ENCODE peak calls at places on chromosomes 7 and 10, in six cellular contexts. J is neuronal stem cell, R is left lung, N is cardiac muscle cell, G is AG04450, M is heart right ventricle. H is an unnamed sample.

GRCh38 chr7:50837965-50838364 is 55.3 kb upstream of the GRB10 start:
- DNase-seq in M (no peak), R (no peak), G (no peak), J (no peak), N (peak), H (no peak)

GRCh38 chr10:123013456-123014419 is 4.9 kb downstream of the ACADSB start:
- DNase-seq in G (no peak), M (peak), N (no peak), R (no peak), J (no peak), H (no peak)

GRCh38 chr10:49608925-49609282 is 1.2 kb upstream of the SLC18A3 start:
- DNase-seq in M (no peak), G (no peak), J (no peak), N (no peak), R (no peak), H (no peak)

GRCh38 chr7:138932870-138933269 is 48.3 kb downstream of the KIAA1549 start:
- DNase-seq in M (no peak), R (no peak), G (no peak), N (no peak), J (no peak), H (no peak)

GRCh38 chr10:69885379-69886156 is 83.9 kb downstream of the COL13A1 start:
- DNase-seq in J (no peak), M (no peak), R (no peak), G (no peak), N (no peak), H (no peak)

GRCh38 chr10:53298443-53298842 is 525.9 kb upstream of the MBL2 start:
- DNase-seq in G (no peak), R (no peak), N (no peak), J (no peak), M (no peak), H (no peak)

GRCh38 chr10:89466599-89467035 is 52.2 kb downstream of the IFIT5 start:
- DNase-seq in G (no peak), M (peak), J (no peak), N (peak), R (no peak), H (no peak)

GRCh38 chr10:116281780-116282179 is 8.8 kb upstream of the GFRA1 start:
- DNase-seq in M (no peak), R (no peak), N (no peak), J (no peak), G (no peak), H (no peak)

GRCh38 chr10:103757531-103758293 is 97.7 kb downstream of the SH3PXD2A start:
- DNase-seq in G (peak), R (peak), N (peak), J (no peak), M (peak), H (no peak)

GRCh38 chr7:14457567-14458453 is 444.7 kb downstream of the DGKB start:
- DNase-seq in G (peak), J (peak), R (peak), M (peak), N (peak), H (peak)

GRCh38 chr7:129951076-129952011 is 1.4 kb downstream of the UBE2H start:
- DNase-seq in J (peak), N (peak), R (no peak), G (no peak), M (no peak), H (peak)

GRCh38 chr10:7794627-7795026 is 6.7 kb downstream of the ATP5F1C start:
- DNase-seq in J (no peak), R (no peak), N (no peak), G (no peak), M (no peak), H (no peak)

GRCh38 chr7:104106106-104106505 is 101.7 kb downstream of the ORC5 start:
- DNase-seq in G (no peak), N (peak), J (no peak), M (no peak), R (no peak), H (no peak)

GRCh38 chr7:41010967-41011366 is 691.9 kb downstream of the INHBA start:
- DNase-seq in N (peak), G (no peak), J (no peak), R (no peak), M (no peak), H (no peak)
- H3K27ac ChIP-seq in N (no peak), G (no peak), J (no peak), R (no peak), M (no peak), H (no peak)

DNA sequence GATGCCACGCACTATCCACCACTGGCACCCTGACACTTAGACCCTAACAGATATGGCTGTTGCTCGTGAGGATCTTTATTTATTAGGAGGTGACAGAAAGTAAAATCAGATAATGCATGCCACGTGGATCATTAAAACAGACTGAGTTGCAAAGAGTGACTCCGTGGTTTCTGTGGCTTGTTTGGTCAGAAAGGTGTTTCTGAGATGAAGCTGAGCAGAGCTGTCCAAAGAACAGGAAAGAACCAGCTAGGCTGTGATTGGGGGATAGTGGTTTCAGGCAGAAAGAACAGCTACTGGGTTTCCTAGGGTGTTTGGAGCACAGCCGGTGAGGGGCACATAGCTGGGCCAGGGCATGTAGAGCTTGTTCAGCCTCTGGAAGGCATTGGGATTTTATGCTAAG is 34.4 kb downstream of the CSGALNACT2 start:
- DNase-seq in J (no peak), R (no peak), M (no peak), G (no peak), N (no peak), H (no peak)
- H3K27ac ChIP-seq in J (no peak), R (no peak), M (no peak), G (no peak), N (peak), H (peak)

GRCh38 chr10:63103971-63104409 is 29.1 kb upstream of the NRBF2 start:
- DNase-seq in M (no peak), G (no peak), N (no peak), J (peak), R (no peak), H (no peak)

GRCh38 chr10:63110940-63111339 is 22.2 kb upstream of the NRBF2 start:
- DNase-seq in N (no peak), M (no peak), R (no peak), G (no peak), J (no peak), H (no peak)

GRCh38 chr10:63107943-63108437 is 25.1 kb upstream of the NRBF2 start:
- DNase-seq in R (no peak), J (no peak), M (no peak), G (no peak), N (no peak), H (no peak)

DNA sequence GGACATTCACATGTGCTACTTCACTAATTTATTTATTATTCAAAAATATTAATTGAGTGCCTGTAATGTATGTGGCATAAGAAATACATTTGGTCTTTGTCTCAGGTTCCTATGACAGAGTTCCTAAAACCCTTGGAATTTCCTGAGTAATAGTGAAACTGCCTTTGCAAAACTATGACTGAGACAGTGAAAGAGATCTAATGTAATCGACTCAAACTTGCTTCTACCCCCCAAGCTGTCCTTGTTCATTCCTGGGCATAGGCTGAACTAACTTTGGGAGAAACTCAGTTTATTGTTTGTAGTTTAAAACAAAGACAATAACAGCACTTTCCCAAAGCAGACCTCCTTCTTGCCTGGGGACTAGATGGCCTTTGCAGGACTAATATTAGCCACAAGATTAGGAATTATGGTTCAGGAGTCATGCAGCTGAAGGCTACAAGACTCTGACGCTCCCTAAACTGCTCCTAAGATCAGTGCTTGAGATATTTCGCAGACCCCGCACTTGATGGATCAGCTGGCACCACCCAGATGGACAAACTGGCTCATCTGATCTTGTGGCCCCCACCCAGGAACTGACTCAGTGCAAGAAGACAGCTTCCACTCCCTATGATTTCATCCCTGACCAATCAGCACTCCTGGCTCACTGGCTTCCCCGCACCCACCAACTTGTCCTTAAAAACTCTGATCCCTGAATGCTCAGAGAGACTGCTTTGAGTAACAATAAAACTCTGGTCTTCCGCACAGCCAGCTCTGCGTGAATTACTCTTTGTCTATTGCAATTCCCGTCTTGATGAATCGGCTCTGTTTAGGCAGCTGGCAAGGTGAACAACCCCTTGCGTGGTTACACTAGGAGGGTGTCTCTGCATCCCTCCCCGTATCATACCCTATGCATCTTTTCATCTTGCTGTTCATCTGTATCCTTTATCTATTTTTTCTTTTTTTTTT is 27.0 kb upstream of the NRBF2 start:
- DNase-seq in R (peak), J (no peak), M (peak), N (peak), G (no peak), H (no peak)
- H3K27ac ChIP-seq in R (peak), J (no peak), M (no peak), N (no peak), G (peak), H (no peak)

DNA sequence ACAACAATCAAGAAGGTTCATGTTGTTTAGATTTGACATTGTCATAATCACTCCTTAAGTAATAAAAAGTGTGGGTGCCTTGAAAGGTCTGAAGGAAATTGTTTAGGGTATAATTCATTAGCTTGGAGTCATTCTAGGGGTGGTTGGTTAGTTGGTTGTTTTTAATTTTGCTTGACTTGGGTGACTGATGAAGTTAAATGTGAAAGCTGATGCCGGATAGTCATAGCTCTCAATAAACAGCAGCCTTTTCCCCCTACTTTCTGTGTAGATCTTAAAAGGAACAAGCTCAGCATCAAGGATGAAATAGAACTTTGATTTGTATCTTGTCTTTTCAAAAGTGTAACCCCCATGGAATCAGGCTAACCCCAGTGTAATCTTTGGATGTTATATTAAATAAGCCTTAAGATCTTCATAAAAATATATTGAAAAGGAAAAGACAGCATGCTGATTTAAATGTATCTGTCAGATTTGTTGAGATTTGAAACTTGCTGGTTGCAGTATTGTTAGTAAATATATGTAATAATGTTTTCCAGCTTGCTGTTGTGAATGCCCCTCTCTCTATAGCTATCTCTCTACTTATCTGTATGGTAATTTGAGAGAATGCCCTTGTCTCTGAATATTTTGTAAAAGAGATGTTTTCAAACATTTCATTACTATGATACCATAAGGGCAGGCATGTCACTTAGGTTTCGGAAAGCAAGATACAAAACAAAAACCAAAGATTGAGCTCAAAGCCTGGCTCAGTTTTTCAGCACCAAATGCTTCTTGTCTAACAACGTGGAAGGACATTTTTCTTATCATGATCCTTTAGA is 148.5 kb downstream of the ARID5B start:
- DNase-seq in M (no peak), J (no peak), G (no peak), N (peak), R (no peak), H (no peak)
- H3K27ac ChIP-seq in M (peak), J (no peak), G (peak), N (peak), R (peak), H (peak)

GRCh38 chr7:130951303-130951975 is 217.4 kb upstream of the KLF14 start:
- DNase-seq in G (no peak), R (no peak), M (no peak), N (no peak), J (no peak), H (no peak)

GRCh38 chr7:130951976-130952313 is 217.9 kb upstream of the KLF14 start:
- DNase-seq in R (no peak), N (no peak), G (no peak), J (no peak), M (no peak), H (no peak)

GRCh38 chr7:130953193-130953592 is 219.2 kb upstream of the KLF14 start:
- DNase-seq in N (no peak), R (no peak), M (no peak), J (no peak), G (no peak), H (no peak)

GRCh38 chr7:130950741-130951140 is 216.7 kb upstream of the KLF14 start:
- DNase-seq in N (no peak), M (no peak), R (no peak), G (no peak), J (no peak), H (no peak)

GRCh38 chr7:130952477-130952876 is 218.5 kb upstream of the KLF14 start:
- DNase-seq in G (no peak), N (no peak), R (no peak), M (no peak), J (no peak), H (no peak)
- H3K27ac ChIP-seq in G (peak), N (no peak), R (no peak), M (no peak), J (no peak), H (no peak)

DNA sequence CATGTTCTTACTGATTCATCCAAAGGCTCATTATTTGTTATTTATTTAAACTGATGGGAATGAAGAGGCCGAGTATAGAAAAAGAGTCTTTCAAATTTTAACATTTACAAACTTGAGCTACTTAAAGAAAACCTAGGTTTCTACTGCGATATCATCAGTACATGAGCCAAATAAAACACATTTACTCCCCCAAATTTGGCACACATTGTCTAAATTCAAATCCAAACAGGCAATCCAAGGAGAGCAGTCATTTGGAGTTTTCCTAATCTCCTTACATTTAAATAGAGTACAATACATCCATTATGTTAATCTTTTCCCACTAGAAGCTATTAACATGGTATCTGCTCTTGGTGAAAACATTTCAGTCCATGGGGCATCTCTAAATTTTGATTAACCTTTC is 2.2 kb downstream of the NMT2 start:
- DNase-seq in N (peak), J (no peak), R (no peak), G (no peak), M (no peak), H (no peak)
- H3K27ac ChIP-seq in N (no peak), J (no peak), R (no peak), G (no peak), M (no peak), H (no peak)

DNA sequence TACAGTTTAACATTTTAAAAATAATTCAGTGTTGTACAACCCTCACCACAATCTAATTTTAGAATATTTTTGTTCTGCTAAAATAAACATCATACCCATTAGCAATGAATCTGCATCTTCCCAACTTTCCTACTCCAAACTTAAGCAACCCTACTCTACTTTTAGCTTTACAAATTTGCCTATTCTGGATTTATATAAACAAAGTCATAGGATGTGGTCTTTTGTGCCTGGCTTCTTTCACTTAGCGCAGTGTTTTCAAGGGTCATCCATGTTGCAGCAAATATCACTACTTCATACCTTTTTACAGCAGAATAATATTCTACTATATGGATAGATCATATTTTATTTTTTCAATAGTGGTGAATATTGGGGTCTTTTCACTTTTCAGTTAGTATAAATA is 18.9 kb downstream of the CALML3 start:
- DNase-seq in R (no peak), J (no peak), M (no peak), N (no peak), G (no peak), H (no peak)
- H3K27ac ChIP-seq in R (no peak), J (no peak), M (no peak), N (no peak), G (no peak), H (no peak)

GRCh38 chr7:127819975-127820778 is 168.2 kb downstream of the SND1 start:
- DNase-seq in N (peak), J (no peak), M (no peak), R (no peak), G (no peak), H (no peak)
- H3K27ac ChIP-seq in N (no peak), J (no peak), M (no peak), R (no peak), G (no peak), H (no peak)

GRCh38 chr7:76269895-76270294 is 32.6 kb upstream of the HSPB1 start:
- DNase-seq in R (no peak), G (no peak), N (peak), J (no peak), M (no peak), H (no peak)

GRCh38 chr7:76265299-76265698 is 37.2 kb upstream of the HSPB1 start:
- DNase-seq in M (no peak), G (no peak), J (no peak), R (no peak), N (no peak), H (no peak)

GRCh38 chr7:76268376-76268775 is 34.1 kb upstream of the HSPB1 start:
- DNase-seq in M (no peak), G (no peak), N (no peak), J (no peak), R (no peak), H (no peak)

GRCh38 chr7:76267835-76268183 is 34.7 kb upstream of the HSPB1 start:
- DNase-seq in G (no peak), J (no peak), M (no peak), N (no peak), R (no peak), H (no peak)

DNA sequence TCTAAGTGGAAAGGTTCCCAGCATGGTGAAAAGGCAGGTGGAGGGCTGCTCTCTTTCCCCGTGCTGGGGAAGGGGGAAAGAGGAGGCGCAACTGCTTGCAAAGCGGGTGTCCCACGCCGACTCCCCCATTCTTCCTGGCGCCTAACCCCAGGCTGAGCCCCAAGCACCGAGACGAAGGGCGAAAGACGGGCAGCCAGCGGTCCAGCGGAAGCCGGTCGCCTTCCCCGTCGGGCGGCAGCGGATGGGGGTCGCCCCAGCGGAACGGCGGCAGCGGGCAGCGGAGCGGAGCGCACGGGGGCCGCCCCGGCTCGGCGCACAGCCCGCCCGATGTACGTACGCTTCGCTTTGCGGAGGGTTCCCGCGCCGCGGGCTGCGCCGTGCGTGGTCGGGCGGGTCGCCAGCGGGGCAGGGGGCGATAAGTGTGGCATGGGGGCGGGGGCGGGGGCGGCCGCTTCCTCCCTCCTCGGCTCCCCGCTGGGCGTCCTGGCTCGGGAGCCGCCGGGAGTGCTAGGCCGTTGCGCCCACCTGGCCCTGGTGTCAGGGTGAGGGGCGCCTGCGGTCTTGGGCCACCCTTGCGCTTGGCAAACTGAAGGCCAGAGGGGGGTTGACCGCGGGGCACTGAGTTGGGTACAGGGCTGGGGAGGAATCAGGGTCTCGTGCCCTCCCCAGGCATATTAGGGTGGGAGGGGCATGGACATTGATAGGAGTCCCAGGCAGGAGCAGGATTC is 35.2 kb upstream of the HSPB1 start:
- DNase-seq in R (no peak), G (no peak), N (no peak), M (no peak), J (no peak), H (no peak)
- H3K27ac ChIP-seq in R (no peak), G (no peak), N (no peak), M (no peak), J (no peak), H (no peak)

GRCh38 chr7:133303931-133304330 is 51.1 kb downstream of the EXOC4 start:
- DNase-seq in G (no peak), N (no peak), R (no peak), M (no peak), J (no peak), H (no peak)

GRCh38 chr7:133300811-133301210 is 47.9 kb downstream of the EXOC4 start:
- DNase-seq in N (peak), R (no peak), J (no peak), G (no peak), M (no peak), H (no peak)

GRCh38 chr7:133300097-133300496 is 47.2 kb downstream of the EXOC4 start:
- DNase-seq in G (no peak), M (no peak), N (no peak), J (no peak), R (no peak), H (no peak)

GRCh38 chr7:133301444-133301843 is 48.6 kb downstream of the EXOC4 start:
- DNase-seq in M (no peak), G (no peak), J (no peak), R (no peak), N (peak), H (no peak)

GRCh38 chr7:133303372-133303771 is 50.5 kb downstream of the EXOC4 start:
- DNase-seq in J (no peak), N (no peak), R (no peak), M (no peak), G (no peak), H (no peak)
- H3K27ac ChIP-seq in J (no peak), N (no peak), R (no peak), M (no peak), G (no peak), H (no peak)

H was measured in caudate nucleus.